ENCODE peak calls at places on chromosomes 13 and 19, in six cellular contexts. One of them, this sample, is unnamed.

GRCh38 chr13:52371736-52372247 is 34.2 kb downstream of the THSD1 start:
- DNase-seq in COR-L47: no peak
- DNase-seq in stimulated activated CD4-positive, alpha-beta T cell treated with anti-CD3 and anti-CD28 coated beads, Interleukin-4, amount 100 ng/mL, for 4 hours: no peak
- DNase-seq in KG1: no peak
- DNase-seq in germinal center: no peak
- DNase-seq in CD4-positive, CD25-positive, alpha-beta regulatory T cell: no peak
- DNase-seq in this sample: no peak

GRCh38 chr13:111187879-111188643 is 73.0 kb downstream of the ARHGEF7 start:
- DNase-seq in KG1: no peak
- DNase-seq in germinal center: no peak
- DNase-seq in COR-L47: no peak
- DNase-seq in stimulated activated CD4-positive, alpha-beta T cell treated with anti-CD3 and anti-CD28 coated beads, Interleukin-4, amount 100 ng/mL, for 4 hours: no peak
- DNase-seq in CD4-positive, CD25-positive, alpha-beta regulatory T cell: peak
- DNase-seq in this sample: peak

GRCh38 chr13:31067416-31068118 is 94.1 kb downstream of the HSPH1 start:
- DNase-seq in stimulated activated CD4-positive, alpha-beta T cell treated with anti-CD3 and anti-CD28 coated beads, Interleukin-4, amount 100 ng/mL, for 4 hours: no peak
- DNase-seq in CD4-positive, CD25-positive, alpha-beta regulatory T cell: no peak
- DNase-seq in KG1: no peak
- DNase-seq in germinal center: no peak
- DNase-seq in COR-L47: no peak
- DNase-seq in this sample: no peak

GRCh38 chr19:21608571-21608970 is 103.2 kb downstream of the ZNF429 start:
- DNase-seq in germinal center: no peak
- DNase-seq in CD4-positive, CD25-positive, alpha-beta regulatory T cell: no peak
- DNase-seq in COR-L47: no peak
- DNase-seq in KG1: no peak
- DNase-seq in stimulated activated CD4-positive, alpha-beta T cell treated with anti-CD3 and anti-CD28 coated beads, Interleukin-4, amount 100 ng/mL, for 4 hours: no peak
- DNase-seq in this sample: no peak

GRCh38 chr13:51913421-51914136 is 51.8 kb downstream of the CCDC70 start:
- DNase-seq in CD4-positive, CD25-positive, alpha-beta regulatory T cell: no peak
- DNase-seq in germinal center: no peak
- DNase-seq in stimulated activated CD4-positive, alpha-beta T cell treated with anti-CD3 and anti-CD28 coated beads, Interleukin-4, amount 100 ng/mL, for 4 hours: no peak
- DNase-seq in KG1: no peak
- DNase-seq in COR-L47: no peak
- DNase-seq in this sample: no peak

GRCh38 chr13:19695829-19696228 is 62.4 kb downstream of the MPHOSPH8 start:
- DNase-seq in stimulated activated CD4-positive, alpha-beta T cell treated with anti-CD3 and anti-CD28 coated beads, Interleukin-4, amount 100 ng/mL, for 4 hours: no peak
- DNase-seq in germinal center: no peak
- DNase-seq in COR-L47: no peak
- DNase-seq in CD4-positive, CD25-positive, alpha-beta regulatory T cell: no peak
- DNase-seq in KG1: no peak
- DNase-seq in this sample: no peak

GRCh38 chr13:25806304-25806974 is 245.4 kb downstream of the SHISA2 start:
- DNase-seq in COR-L47: no peak
- DNase-seq in germinal center: no peak
- DNase-seq in stimulated activated CD4-positive, alpha-beta T cell treated with anti-CD3 and anti-CD28 coated beads, Interleukin-4, amount 100 ng/mL, for 4 hours: no peak
- DNase-seq in CD4-positive, CD25-positive, alpha-beta regulatory T cell: peak
- DNase-seq in KG1: no peak
- DNase-seq in this sample: no peak

GRCh38 chr19:32902448-32902847 is 32.9 kb upstream of the SLC7A9 start:
- DNase-seq in germinal center: no peak
- DNase-seq in COR-L47: no peak
- DNase-seq in CD4-positive, CD25-positive, alpha-beta regulatory T cell: no peak
- DNase-seq in stimulated activated CD4-positive, alpha-beta T cell treated with anti-CD3 and anti-CD28 coated beads, Interleukin-4, amount 100 ng/mL, for 4 hours: no peak
- DNase-seq in KG1: no peak
- DNase-seq in this sample: no peak

GRCh38 chr13:61202042-61202441 is 213.6 kb downstream of the PCDH20 start:
- DNase-seq in stimulated activated CD4-positive, alpha-beta T cell treated with anti-CD3 and anti-CD28 coated beads, Interleukin-4, amount 100 ng/mL, for 4 hours: no peak
- DNase-seq in germinal center: no peak
- DNase-seq in COR-L47: no peak
- DNase-seq in KG1: no peak
- DNase-seq in CD4-positive, CD25-positive, alpha-beta regulatory T cell: no peak
- DNase-seq in this sample: no peak

GRCh38 chr19:52369463-52370340 is at the start of gene ZNF880:
- DNase-seq in CD4-positive, CD25-positive, alpha-beta regulatory T cell: peak
- DNase-seq in COR-L47: no peak
- DNase-seq in germinal center: peak
- DNase-seq in KG1: peak
- DNase-seq in stimulated activated CD4-positive, alpha-beta T cell treated with anti-CD3 and anti-CD28 coated beads, Interleukin-4, amount 100 ng/mL, for 4 hours: peak
- DNase-seq in this sample: no peak

GRCh38 chr13:19601749-19602725 is 31.4 kb upstream of the MPHOSPH8 start:
- DNase-seq in COR-L47: peak
- DNase-seq in CD4-positive, CD25-positive, alpha-beta regulatory T cell: peak
- DNase-seq in KG1: peak
- DNase-seq in stimulated activated CD4-positive, alpha-beta T cell treated with anti-CD3 and anti-CD28 coated beads, Interleukin-4, amount 100 ng/mL, for 4 hours: peak
- DNase-seq in germinal center: peak
- DNase-seq in this sample: no peak

GRCh38 chr19:752652-753517 is 2.0 kb downstream of the MISP start:
- DNase-seq in KG1: no peak
- DNase-seq in CD4-positive, CD25-positive, alpha-beta regulatory T cell: no peak
- DNase-seq in germinal center: no peak
- DNase-seq in stimulated activated CD4-positive, alpha-beta T cell treated with anti-CD3 and anti-CD28 coated beads, Interleukin-4, amount 100 ng/mL, for 4 hours: no peak
- DNase-seq in COR-L47: peak
- DNase-seq in this sample: peak

GRCh38 chr13:33512880-33513554 is 227.5 kb upstream of the STARD13 start:
- DNase-seq in KG1: no peak
- DNase-seq in CD4-positive, CD25-positive, alpha-beta regulatory T cell: no peak
- DNase-seq in germinal center: no peak
- DNase-seq in stimulated activated CD4-positive, alpha-beta T cell treated with anti-CD3 and anti-CD28 coated beads, Interleukin-4, amount 100 ng/mL, for 4 hours: no peak
- DNase-seq in COR-L47: no peak
- DNase-seq in this sample: no peak

GRCh38 chr13:98228661-98229349 is 51.7 kb upstream of the RNF113B start:
- DNase-seq in COR-L47: no peak
- DNase-seq in germinal center: no peak
- DNase-seq in CD4-positive, CD25-positive, alpha-beta regulatory T cell: no peak
- DNase-seq in stimulated activated CD4-positive, alpha-beta T cell treated with anti-CD3 and anti-CD28 coated beads, Interleukin-4, amount 100 ng/mL, for 4 hours: no peak
- DNase-seq in KG1: no peak
- DNase-seq in this sample: no peak

GRCh38 chr13:26247608-26248007 is 6.3 kb upstream of the CDK8 start:
- DNase-seq in KG1: no peak
- DNase-seq in germinal center: no peak
- DNase-seq in CD4-positive, CD25-positive, alpha-beta regulatory T cell: no peak
- DNase-seq in stimulated activated CD4-positive, alpha-beta T cell treated with anti-CD3 and anti-CD28 coated beads, Interleukin-4, amount 100 ng/mL, for 4 hours: no peak
- DNase-seq in COR-L47: no peak
- DNase-seq in this sample: no peak

GRCh38 chr13:44051923-44052322 is 172.2 kb downstream of the LACC1 start:
- DNase-seq in stimulated activated CD4-positive, alpha-beta T cell treated with anti-CD3 and anti-CD28 coated beads, Interleukin-4, amount 100 ng/mL, for 4 hours: no peak
- DNase-seq in CD4-positive, CD25-positive, alpha-beta regulatory T cell: no peak
- DNase-seq in germinal center: no peak
- DNase-seq in KG1: no peak
- DNase-seq in COR-L47: no peak
- DNase-seq in this sample: no peak

GRCh38 chr19:35066691-35067563 is 25.4 kb downstream of the HPN start:
- DNase-seq in COR-L47: peak
- DNase-seq in germinal center: peak
- DNase-seq in stimulated activated CD4-positive, alpha-beta T cell treated with anti-CD3 and anti-CD28 coated beads, Interleukin-4, amount 100 ng/mL, for 4 hours: peak
- DNase-seq in KG1: peak
- DNase-seq in CD4-positive, CD25-positive, alpha-beta regulatory T cell: peak
- DNase-seq in this sample: peak

GRCh38 chr19:6963937-6964336 is 57.3 kb downstream of the MBD3L2B start:
- DNase-seq in germinal center: peak
- DNase-seq in CD4-positive, CD25-positive, alpha-beta regulatory T cell: peak
- DNase-seq in COR-L47: no peak
- DNase-seq in KG1: no peak
- DNase-seq in stimulated activated CD4-positive, alpha-beta T cell treated with anti-CD3 and anti-CD28 coated beads, Interleukin-4, amount 100 ng/mL, for 4 hours: peak
- DNase-seq in this sample: peak

GRCh38 chr13:25489238-25489637 is 117.5 kb downstream of the ATP8A2 start:
- DNase-seq in KG1: no peak
- DNase-seq in stimulated activated CD4-positive, alpha-beta T cell treated with anti-CD3 and anti-CD28 coated beads, Interleukin-4, amount 100 ng/mL, for 4 hours: no peak
- DNase-seq in COR-L47: peak
- DNase-seq in germinal center: no peak
- DNase-seq in CD4-positive, CD25-positive, alpha-beta regulatory T cell: no peak
- DNase-seq in this sample: no peak